ENCODE peak calls at places on chromosomes 6 and 20, in four cellular contexts. One of them, this sample, is unnamed. For H3K36me3 and H3K4me1, the result is how much of the 10 kb centered on the place peaks cover.

GRCh38 chr6:38658768-38659167 is 19.0 kb upstream of the BTBD9 start:
- DNase-seq in OCI-LY7: no peak
- DNase-seq in fibroblast of lung: no peak
- DNase-seq in astrocyte: no peak
- DNase-seq in this sample: no peak

GRCh38 chr20:53827996-53828672 is 234.5 kb upstream of the ZNF217 start:
- DNase-seq in OCI-LY7: no peak
- DNase-seq in fibroblast of lung: peak
- DNase-seq in astrocyte: peak
- DNase-seq in this sample: no peak

GRCh38 chr20:25540273-25540672 is 45.1 kb downstream of the NINL start:
- DNase-seq in OCI-LY7: no peak
- DNase-seq in fibroblast of lung: no peak
- DNase-seq in astrocyte: no peak
- DNase-seq in this sample: no peak

GRCh38 chr20:63706852-63707557 is 771 bp downstream of the ARFRP1 start:
- DNase-seq in OCI-LY7: peak
- DNase-seq in fibroblast of lung: peak
- DNase-seq in astrocyte: no peak
- DNase-seq in this sample: peak

GRCh38 chr20:62938105-62938888 is at the start of gene GID8:
- DNase-seq in OCI-LY7: peak
- DNase-seq in fibroblast of lung: peak
- DNase-seq in astrocyte: peak
- DNase-seq in this sample: peak

GRCh38 chr20:53875452-53875851 is 194.9 kb downstream of the BCAS1 start:
- DNase-seq in OCI-LY7: no peak
- DNase-seq in fibroblast of lung: no peak
- DNase-seq in astrocyte: no peak
- DNase-seq in this sample: peak

GRCh38 chr6:158703121-158703839 is 53.4 kb downstream of the SYTL3 start:
- DNase-seq in OCI-LY7: no peak
- DNase-seq in fibroblast of lung: no peak
- DNase-seq in astrocyte: no peak
- DNase-seq in this sample: no peak

GRCh38 chr6:40894962-40895799 is 143.8 kb downstream of the UNC5CL start:
- DNase-seq in OCI-LY7: no peak
- DNase-seq in fibroblast of lung: peak
- DNase-seq in astrocyte: peak
- DNase-seq in this sample: peak

GRCh38 chr6:161038229-161039003 is 46.8 kb downstream of the MAP3K4 start:
- DNase-seq in OCI-LY7: no peak
- DNase-seq in fibroblast of lung: peak
- DNase-seq in astrocyte: peak
- DNase-seq in this sample: no peak

GRCh38 chr6:13395272-13396237 is 67.2 kb upstream of the TBC1D7 start:
- DNase-seq in OCI-LY7: peak
- DNase-seq in fibroblast of lung: peak
- DNase-seq in astrocyte: peak
- DNase-seq in this sample: no peak

GRCh38 chr20:56554869-56555268 is 21.8 kb downstream of the FAM209B start:
- DNase-seq in OCI-LY7: peak
- DNase-seq in fibroblast of lung: peak
- DNase-seq in astrocyte: peak
- DNase-seq in this sample: no peak

GRCh38 chr6:135114355-135115145 is 59.9 kb upstream of the HBS1L start:
- DNase-seq in OCI-LY7: no peak
- DNase-seq in fibroblast of lung: no peak
- DNase-seq in astrocyte: no peak
- DNase-seq in this sample: no peak

GRCh38 chr6:20605581-20605980 is 71.3 kb downstream of the CDKAL1 start:
- DNase-seq in OCI-LY7: no peak
- DNase-seq in fibroblast of lung: peak
- DNase-seq in astrocyte: peak
- DNase-seq in this sample: no peak

GRCh38 chr20:38935967-38936407 is 9.8 kb downstream of the FAM83D start:
- DNase-seq in OCI-LY7: no peak
- DNase-seq in fibroblast of lung: no peak
- DNase-seq in astrocyte: no peak
- DNase-seq in this sample: no peak

GRCh38 chr6:124792386-124792785 is 169.9 kb upstream of the RNF217 start:
- DNase-seq in OCI-LY7: no peak
- DNase-seq in fibroblast of lung: no peak
- DNase-seq in astrocyte: no peak
- DNase-seq in this sample: no peak

GRCh38 chr20:64210661-64211369 is 44.7 kb upstream of the PCMTD2 start:
- DNase-seq in OCI-LY7: no peak
- DNase-seq in fibroblast of lung: no peak
- DNase-seq in astrocyte: no peak
- DNase-seq in this sample: no peak

GRCh38 chr20:16001286-16001685 is 572.0 kb downstream of the KIF16B start:
- DNase-seq in OCI-LY7: no peak
- DNase-seq in fibroblast of lung: peak
- DNase-seq in astrocyte: no peak
- DNase-seq in this sample: no peak

GRCh38 chr6:22147983-22148797 is 148.6 kb downstream of the PRL start:
- DNase-seq in OCI-LY7: no peak
- DNase-seq in fibroblast of lung: peak
- DNase-seq in astrocyte: peak
- DNase-seq in this sample: no peak

GRCh38 chr6:91827151-91827550 is 1240.3 kb upstream of the MAP3K7 start:
- DNase-seq in OCI-LY7: no peak
- DNase-seq in fibroblast of lung: no peak
- DNase-seq in astrocyte: no peak
- DNase-seq in this sample: no peak

GRCh38 chr20:36214684-36215256 is 21.5 kb upstream of the AAR2 start:
- DNase-seq in OCI-LY7: peak
- DNase-seq in fibroblast of lung: peak
- DNase-seq in astrocyte: no peak
- DNase-seq in this sample: no peak

GRCh38 chr20:61297981-61298380 is 45.9 kb downstream of the CDH4 start:
- DNase-seq in OCI-LY7: no peak
- DNase-seq in fibroblast of lung: peak
- DNase-seq in astrocyte: peak
- DNase-seq in this sample: no peak

GRCh38 chr20:20712004-20712473 is 405 bp downstream of the RALGAPA2 start:
- DNase-seq in OCI-LY7: no peak
- DNase-seq in fibroblast of lung: peak
- DNase-seq in astrocyte: no peak
- DNase-seq in this sample: no peak

GRCh38 chr20:53763707-53764415 is 170.2 kb upstream of the ZNF217 start:
- DNase-seq in OCI-LY7: no peak
- DNase-seq in fibroblast of lung: peak
- DNase-seq in astrocyte: peak
- DNase-seq in this sample: no peak

GRCh38 chr20:25065625-25066338 is 7.8 kb upstream of the ACSS1 start:
- DNase-seq in OCI-LY7: peak
- DNase-seq in fibroblast of lung: peak
- DNase-seq in astrocyte: peak
- DNase-seq in this sample: peak

GRCh38 chr20:61799394-61799923 is 266.2 kb downstream of the TAF4 start:
- DNase-seq in OCI-LY7: no peak
- DNase-seq in fibroblast of lung: no peak
- DNase-seq in astrocyte: no peak
- DNase-seq in this sample: no peak

GRCh38 chr6:81981812-81982211 is 229.3 kb upstream of the TENT5A start:
- DNase-seq in OCI-LY7: no peak
- DNase-seq in fibroblast of lung: peak
- DNase-seq in astrocyte: peak
- DNase-seq in this sample: no peak

DNA sequence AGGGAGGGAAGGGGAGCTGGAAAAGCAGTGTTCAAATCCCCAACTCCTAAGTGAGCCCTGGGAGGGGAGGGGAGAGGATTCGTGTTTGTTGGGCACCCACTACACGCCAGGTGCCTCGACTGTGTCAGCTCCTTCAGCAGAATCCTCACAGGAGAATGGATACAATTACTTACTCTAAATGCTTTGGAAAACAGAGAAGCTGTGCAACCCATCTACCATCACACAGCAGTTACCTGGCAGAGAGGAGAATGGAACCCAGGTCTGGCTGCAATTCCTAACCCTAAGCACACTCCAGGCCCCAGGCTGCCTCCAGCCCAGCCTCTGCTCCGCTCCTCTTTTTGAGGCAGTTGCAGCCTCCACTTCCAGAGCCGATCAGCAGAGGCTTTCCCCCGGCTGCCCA is 86.4 kb upstream of the PTPN1 start:
- DNase-seq in OCI-LY7: no peak
- DNase-seq in fibroblast of lung: no peak
- DNase-seq in astrocyte: no peak
- DNase-seq in this sample: no peak
- H3K36me3 ChIP-seq in OCI-LY7: under half
- H3K36me3 ChIP-seq in fibroblast of lung: under half
- H3K36me3 ChIP-seq in astrocyte: under half
- H3K36me3 ChIP-seq in this sample: under half

GRCh38 chr6:14638562-14638931 is 521.0 kb downstream of the CD83 start:
- DNase-seq in OCI-LY7: no peak
- DNase-seq in fibroblast of lung: no peak
- DNase-seq in astrocyte: no peak
- DNase-seq in this sample: no peak
- H3K4me1 ChIP-seq in OCI-LY7: half or more
- H3K4me1 ChIP-seq in fibroblast of lung: under half
- H3K4me1 ChIP-seq in astrocyte: under half
- H3K4me1 ChIP-seq in this sample: under half

GRCh38 chr6:56647172-56647762 is 4.6 kb upstream of the DST start:
- DNase-seq in OCI-LY7: no peak
- DNase-seq in fibroblast of lung: no peak
- DNase-seq in astrocyte: no peak
- DNase-seq in this sample: no peak
- H3K36me3 ChIP-seq in OCI-LY7: under half
- H3K36me3 ChIP-seq in fibroblast of lung: under half
- H3K36me3 ChIP-seq in astrocyte: under half
- H3K36me3 ChIP-seq in this sample: under half

GRCh38 chr6:7170117-7170732 is 62.5 kb downstream of the RREB1 start:
- DNase-seq in OCI-LY7: no peak
- DNase-seq in fibroblast of lung: no peak
- DNase-seq in astrocyte: no peak
- DNase-seq in this sample: no peak

GRCh38 chr6:7172605-7173185 is 64.9 kb downstream of the RREB1 start:
- DNase-seq in OCI-LY7: no peak
- DNase-seq in fibroblast of lung: peak
- DNase-seq in astrocyte: peak
- DNase-seq in this sample: no peak

GRCh38 chr6:7171733-7172132 is 64.0 kb downstream of the RREB1 start:
- DNase-seq in OCI-LY7: no peak
- DNase-seq in fibroblast of lung: no peak
- DNase-seq in astrocyte: no peak
- DNase-seq in this sample: no peak

GRCh38 chr6:7169296-7169721 is 61.5 kb downstream of the RREB1 start:
- DNase-seq in OCI-LY7: no peak
- DNase-seq in fibroblast of lung: peak
- DNase-seq in astrocyte: no peak
- DNase-seq in this sample: no peak

DNA sequence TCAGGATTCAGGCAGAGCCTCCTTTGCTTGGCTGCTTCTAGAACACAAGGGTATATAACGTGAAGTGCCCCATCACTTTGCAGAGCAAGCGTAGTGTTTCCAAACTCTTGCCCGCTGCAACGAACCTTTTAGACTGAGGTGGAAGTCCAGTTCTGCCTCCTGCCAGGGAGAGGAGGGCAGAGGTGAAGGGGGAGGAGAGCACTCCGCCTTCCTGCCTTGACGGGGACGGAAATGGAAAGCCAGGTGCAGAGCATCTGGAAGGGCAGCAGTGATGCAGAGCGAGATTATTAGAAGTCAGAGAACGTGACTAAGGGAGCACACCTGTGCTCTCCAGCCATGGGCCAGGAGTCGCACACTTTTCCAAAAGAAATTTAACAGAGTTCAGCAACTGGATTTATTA is 63.4 kb downstream of the RREB1 start:
- DNase-seq in OCI-LY7: peak
- DNase-seq in fibroblast of lung: no peak
- DNase-seq in astrocyte: no peak
- DNase-seq in this sample: no peak
- H3K4me1 ChIP-seq in OCI-LY7: under half
- H3K4me1 ChIP-seq in fibroblast of lung: under half
- H3K4me1 ChIP-seq in astrocyte: under half
- H3K4me1 ChIP-seq in this sample: half or more

GRCh38 chr6:42380208-42380979 is 71.3 kb downstream of the TRERF1 start:
- DNase-seq in OCI-LY7: no peak
- DNase-seq in fibroblast of lung: no peak
- DNase-seq in astrocyte: no peak
- DNase-seq in this sample: no peak

GRCh38 chr6:42378536-42378935 is 73.2 kb downstream of the TRERF1 start:
- DNase-seq in OCI-LY7: no peak
- DNase-seq in fibroblast of lung: no peak
- DNase-seq in astrocyte: no peak
- DNase-seq in this sample: no peak

GRCh38 chr6:42375007-42375635 is 76.6 kb downstream of the TRERF1 start:
- DNase-seq in OCI-LY7: no peak
- DNase-seq in fibroblast of lung: no peak
- DNase-seq in astrocyte: no peak
- DNase-seq in this sample: no peak

GRCh38 chr6:42375905-42376304 is 75.8 kb downstream of the TRERF1 start:
- DNase-seq in OCI-LY7: no peak
- DNase-seq in fibroblast of lung: no peak
- DNase-seq in astrocyte: no peak
- DNase-seq in this sample: no peak

DNA sequence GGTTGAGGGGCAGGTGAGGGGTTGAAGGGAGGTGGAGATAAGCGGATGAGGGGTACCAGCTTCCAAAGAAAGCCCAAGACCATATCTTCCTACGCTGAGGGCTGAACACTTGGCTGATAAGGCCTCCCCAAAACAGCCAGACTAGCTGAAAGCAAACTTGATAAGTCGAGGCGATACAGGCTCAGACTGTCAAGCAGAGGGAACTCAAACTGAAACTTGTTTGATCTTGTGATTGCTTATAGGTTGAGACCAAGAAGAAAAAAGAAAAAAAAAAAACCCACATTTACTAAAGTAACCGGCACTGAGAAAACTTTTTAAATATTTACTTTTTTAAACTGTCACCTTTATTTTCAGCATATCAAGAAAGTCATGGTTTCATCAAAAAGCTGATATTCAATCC is 73.6 kb downstream of the TRERF1 start:
- DNase-seq in OCI-LY7: no peak
- DNase-seq in fibroblast of lung: no peak
- DNase-seq in astrocyte: no peak
- DNase-seq in this sample: no peak
- H3K36me3 ChIP-seq in OCI-LY7: under half
- H3K36me3 ChIP-seq in fibroblast of lung: under half
- H3K36me3 ChIP-seq in astrocyte: under half
- H3K36me3 ChIP-seq in this sample: under half

GRCh38 chr20:46083531-46084061 is 6.2 kb downstream of the NCOA5 start:
- DNase-seq in OCI-LY7: no peak
- DNase-seq in fibroblast of lung: no peak
- DNase-seq in astrocyte: no peak
- DNase-seq in this sample: no peak
- H3K4me1 ChIP-seq in OCI-LY7: under half
- H3K4me1 ChIP-seq in fibroblast of lung: under half
- H3K4me1 ChIP-seq in astrocyte: under half
- H3K4me1 ChIP-seq in this sample: half or more

DNA sequence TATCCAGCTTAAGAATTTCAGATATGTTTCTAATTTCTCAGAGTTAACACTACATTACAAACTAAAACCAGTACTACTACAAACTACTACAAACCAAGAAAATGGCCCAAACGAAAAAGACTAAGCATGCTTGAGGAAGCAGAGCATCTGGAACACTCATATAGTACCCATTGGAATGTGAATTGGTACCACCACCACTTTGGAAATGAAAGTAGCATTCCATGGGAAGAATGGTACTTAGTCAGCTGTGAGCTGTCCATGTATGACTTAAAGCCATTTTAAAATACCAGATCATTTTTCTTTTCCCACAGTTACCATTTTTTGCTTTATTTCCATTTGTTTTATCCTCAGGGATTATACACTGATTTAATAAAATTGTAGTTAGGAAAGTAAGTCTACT is 30.5 kb downstream of the FBXO9 start:
- DNase-seq in OCI-LY7: no peak
- DNase-seq in fibroblast of lung: no peak
- DNase-seq in astrocyte: peak
- DNase-seq in this sample: no peak
- H3K36me3 ChIP-seq in OCI-LY7: half or more
- H3K36me3 ChIP-seq in fibroblast of lung: under half
- H3K36me3 ChIP-seq in astrocyte: half or more
- H3K36me3 ChIP-seq in this sample: half or more